ENCODE peak calls at places on chromosome 4, in six cellular contexts. W is endodermal cell; B is aorta; J is CD4-positive, alpha-beta memory T cell; K is astrocyte; Z is adipocyte. E is an unnamed sample. For H3K4me1, the result is how much of the 10 kb centered on the place peaks cover.

GRCh38 chr4:159764343-159764952 is 661.6 kb downstream of the RAPGEF2 start:
- DNase-seq in W (peak), B (no peak), J (no peak), K (peak), Z (peak), E (no peak)

GRCh38 chr4:89290727-89291126 is 16.9 kb downstream of the GPRIN3 start:
- DNase-seq in W (no peak), B (no peak), J (peak), K (no peak), Z (no peak), E (no peak)

GRCh38 chr4:14446311-14446710 is 556.0 kb upstream of the CPEB2 start:
- DNase-seq in W (no peak), B (no peak), J (no peak), K (peak), Z (no peak), E (no peak)

GRCh38 chr4:185506422-185506821 is 28.9 kb downstream of the PDLIM3 start:
- DNase-seq in W (no peak), B (no peak), J (no peak), K (no peak), Z (no peak), E (no peak)

GRCh38 chr4:84855774-84856173 is 110.7 kb downstream of the WDFY3 start:
- DNase-seq in W (no peak), B (no peak), J (no peak), K (peak), Z (no peak), E (no peak)

GRCh38 chr4:21768349-21769310 is 179.9 kb downstream of the KCNIP4 start:
- DNase-seq in W (no peak), B (no peak), J (no peak), K (peak), Z (peak), E (no peak)

GRCh38 chr4:100261346-100261745 is 71.1 kb upstream of the DDIT4L start:
- DNase-seq in W (no peak), B (no peak), J (no peak), K (no peak), Z (peak), E (no peak)

GRCh38 chr4:123450393-123450792 is 53.8 kb downstream of the SPRY1 start:
- DNase-seq in W (no peak), B (no peak), J (no peak), K (no peak), Z (no peak), E (no peak)

DNA sequence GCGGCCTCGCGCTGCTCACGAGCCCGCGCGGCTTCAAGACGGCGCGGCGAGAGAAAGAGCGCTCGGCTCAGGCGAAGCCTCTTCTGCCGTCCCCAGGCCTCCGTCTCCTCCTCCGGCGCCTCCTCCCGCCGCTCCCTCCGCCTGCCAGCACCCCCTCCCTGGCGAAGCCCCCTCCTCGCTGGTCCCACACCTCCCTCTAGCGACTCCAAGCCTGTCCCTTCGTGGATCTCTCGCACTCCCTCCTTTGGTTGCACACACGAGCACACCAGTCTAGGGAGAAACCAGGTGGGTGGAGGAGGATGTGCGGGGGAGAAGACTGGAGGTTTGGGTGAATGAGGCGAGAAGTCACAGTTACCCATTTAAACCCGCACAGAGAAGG is at the start of gene CAMK2D:
- DNase-seq in W (peak), B (peak), J (peak), K (peak), Z (peak), E (peak)
- H3K4me1 ChIP-seq in W (under half), B (under half), J (under half), K (under half), Z (under half), E (under half)

GRCh38 chr4:53014368-53014767 is 152.3 kb downstream of the RASL11B start:
- DNase-seq in W (no peak), B (no peak), J (no peak), K (no peak), Z (no peak), E (no peak)
- H3K4me1 ChIP-seq in W (under half), B (under half), J (under half), K (under half), Z (half or more), E (under half)

DNA sequence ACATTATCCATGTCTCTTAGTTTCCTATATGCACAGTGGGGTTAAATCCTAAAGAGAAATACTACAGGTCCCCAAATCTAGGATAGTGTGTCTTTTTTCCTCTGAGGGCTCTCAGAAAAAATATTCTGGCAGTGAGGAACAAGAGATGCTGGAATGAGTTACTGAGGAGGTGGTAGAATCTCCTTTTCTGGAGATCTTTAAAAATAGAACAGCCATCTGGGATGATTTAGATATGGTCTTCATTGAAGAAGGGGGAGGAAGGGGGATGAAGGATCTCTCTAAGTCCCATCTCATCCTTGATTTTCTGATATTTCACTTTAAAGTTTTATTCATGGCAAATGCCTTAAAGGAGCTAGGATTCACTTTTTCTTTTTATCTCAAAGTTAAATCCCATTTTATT is 235.0 kb downstream of the MAML3 start:
- DNase-seq in W (no peak), B (no peak), J (no peak), K (peak), Z (peak), E (no peak)
- H3K4me1 ChIP-seq in W (under half), B (under half), J (under half), K (under half), Z (half or more), E (half or more)

DNA sequence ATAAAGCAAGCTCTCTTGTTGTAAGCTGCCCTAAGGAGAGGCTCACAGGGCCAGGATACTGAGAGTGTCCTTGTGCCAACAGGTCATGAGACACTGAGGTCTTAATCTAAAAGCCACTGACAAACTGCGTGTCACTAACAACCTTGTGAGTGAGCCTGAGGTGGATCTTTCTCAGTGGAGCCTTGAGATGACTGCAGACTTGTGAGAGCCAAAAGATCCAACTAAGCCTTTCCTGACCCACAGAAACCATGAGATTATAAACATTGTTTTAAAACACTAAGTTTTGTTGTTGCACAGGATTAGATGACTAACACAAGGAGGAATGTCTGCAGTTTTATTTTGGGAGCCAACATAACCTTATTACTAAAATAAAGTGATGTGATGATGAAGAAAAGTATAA is 170.5 kb downstream of the SLC39A8 start:
- DNase-seq in W (no peak), B (no peak), J (no peak), K (peak), Z (peak), E (no peak)
- H3K4me1 ChIP-seq in W (under half), B (under half), J (under half), K (under half), Z (under half), E (under half)

GRCh38 chr4:2937146-2937857 is 25.9 kb downstream of the NOP14 start:
- DNase-seq in W (peak), B (no peak), J (peak), K (peak), Z (no peak), E (peak)
- H3K4me1 ChIP-seq in W (under half), B (under half), J (under half), K (under half), Z (under half), E (under half)

E was measured in suprapubic skin.